ENCODE peak calls at places on chromosomes 12 and 14, in four cellular contexts. P is PC-3, O is neural crest cell, U is OCI-LY7. I is an unnamed sample.
A peak's percentile ranks its signal among the peaks of the same experiment; 100 is the strongest.

GRCh38 chr12:49232940-49233841 is 31.7 kb upstream of the TUBA1C start:
- DNase-seq in U (no peak), O (peak; percentile 64), P (no peak), I (no peak)

GRCh38 chr12:96501139-96501741 is 11.9 kb downstream of the CFAP54 start:
- DNase-seq in U (peak; percentile 66), O (no peak), P (peak; percentile 85), I (no peak)

GRCh38 chr14:89171168-89171567 is 245.9 kb downstream of the FOXN3 start:
- DNase-seq in P (no peak), U (no peak), O (no peak), I (no peak)

GRCh38 chr14:86057018-86057667 is 527.2 kb downstream of the FLRT2 start:
- DNase-seq in U (peak; percentile 22), P (peak; percentile 36), O (peak; percentile 36), I (no peak)

GRCh38 chr12:110649341-110649847 is 35.5 kb downstream of the TCTN1 start:
- DNase-seq in O (no peak), P (no peak), U (peak; percentile 56), I (no peak)

GRCh38 chr14:62743569-62743968 is 301.7 kb downstream of the KCNH5 start:
- DNase-seq in P (no peak), U (no peak), O (no peak), I (no peak)

GRCh38 chr12:117439531-117440001 is 78.1 kb upstream of the NOS1 start:
- DNase-seq in U (no peak), P (no peak), O (no peak), I (no peak)

GRCh38 chr12:5556033-5556614 is 124.2 kb downstream of the NTF3 start:
- DNase-seq in U (peak; percentile 53), P (peak; percentile 2), O (peak; percentile 18), I (no peak)

GRCh38 chr12:32069071-32069470 is 37.6 kb upstream of the BICD1 start:
- DNase-seq in P (no peak), O (no peak), U (no peak), I (no peak)

GRCh38 chr12:91685917-91686316 is 459.7 kb downstream of the BTG1 start:
- DNase-seq in O (no peak), U (no peak), P (peak; percentile 85), I (no peak)

GRCh38 chr14:38342803-38343202 is 86.9 kb upstream of the CLEC14A start:
- DNase-seq in U (no peak), O (no peak), P (peak; percentile 89), I (no peak)

GRCh38 chr14:55835985-55836384 is 256.0 kb downstream of the KTN1 start:
- DNase-seq in P (no peak), U (no peak), O (no peak), I (no peak)

GRCh38 chr12:13686243-13686642 is 295.2 kb downstream of the GRIN2B start:
- DNase-seq in O (no peak), P (no peak), U (no peak), I (no peak)

GRCh38 chr12:42865282-42865681 is 275.7 kb upstream of the PRICKLE1 start:
- DNase-seq in O (no peak), U (no peak), P (peak; percentile 90), I (no peak)

GRCh38 chr12:83261998-83262397 is 575.3 kb downstream of the TMTC2 start:
- DNase-seq in O (no peak), P (peak; percentile 38), U (no peak), I (no peak)
- TF ChIP-seq CTCF in O (peak; percentile 26), P (peak; percentile 61), U (peak; percentile 18), I (no peak)

GRCh38 chr12:52221912-52222457 is 11.1 kb upstream of the KRT7 start:
- DNase-seq in O (peak; percentile 65), P (peak; percentile 82), U (peak; percentile 48), I (peak; percentile 19)
- TF ChIP-seq CTCF in O (peak; percentile 56), P (peak; percentile 76), U (peak; percentile 72), I (peak; percentile 50)

GRCh38 chr12:51890135-51890464 is 2.2 kb downstream of the ANKRD33 start:
- DNase-seq in O (no peak), P (no peak), U (no peak), I (no peak)

GRCh38 chr12:51887476-51888315 is at the start of gene ANKRD33:
- DNase-seq in O (peak; percentile 66), P (no peak), U (no peak), I (no peak)

GRCh38 chr12:51890511-51891171 is 2.7 kb downstream of the ANKRD33 start:
- DNase-seq in U (no peak), P (no peak), O (no peak), I (no peak)

GRCh38 chr12:51888316-51889215 is 663 bp downstream of the ANKRD33 start:
- DNase-seq in O (no peak), P (no peak), U (no peak), I (no peak)

DNA sequence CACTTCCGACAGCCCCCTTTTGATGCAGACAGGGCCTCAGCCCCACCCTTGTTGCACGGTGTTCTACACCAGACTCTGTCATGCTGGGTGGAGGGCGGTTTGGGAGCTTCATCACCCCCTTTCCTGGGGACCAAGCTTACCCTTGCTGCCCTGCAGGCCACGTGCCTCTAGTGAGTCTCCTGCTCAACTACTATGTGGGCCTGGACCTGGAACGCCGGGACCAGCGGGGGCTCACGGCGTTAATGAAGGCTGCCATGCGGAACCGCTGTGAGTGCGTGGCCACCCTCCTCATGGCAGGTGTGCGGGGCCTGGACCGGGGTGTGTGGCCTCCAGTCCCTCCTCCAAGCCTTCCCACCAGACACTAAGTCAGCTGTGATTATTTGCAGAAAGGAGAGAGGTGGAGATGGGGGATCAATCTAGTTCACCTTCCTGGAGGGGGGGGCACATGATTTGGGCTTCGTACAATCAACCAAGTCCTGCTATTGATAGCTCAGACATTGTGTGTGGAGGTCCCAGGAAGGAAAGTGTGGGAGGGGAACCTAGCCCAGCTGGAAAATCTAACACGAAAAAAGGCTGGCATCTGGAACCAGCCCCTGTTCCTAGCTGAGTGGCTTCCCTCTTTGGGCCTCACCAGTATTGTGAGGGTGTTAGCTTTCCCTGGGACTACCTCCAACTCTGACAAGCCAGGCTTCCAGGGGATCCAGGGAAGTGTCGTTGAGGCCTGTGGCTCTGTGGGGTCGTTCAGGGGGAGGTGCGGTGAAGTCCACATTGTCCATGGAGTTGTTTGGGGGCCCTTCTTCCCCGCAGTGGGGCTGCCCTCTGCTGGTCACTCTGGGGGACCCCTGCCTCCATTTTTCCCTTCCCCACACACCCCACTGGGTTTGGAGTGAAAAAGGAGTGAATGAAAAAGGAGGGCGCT is 1.6 kb downstream of the ANKRD33 start:
- DNase-seq in P (no peak), O (no peak), U (no peak), I (no peak)
- TF ChIP-seq CTCF in P (peak; percentile 40), O (peak; percentile 26), U (peak; percentile 54), I (no peak)

DNA sequence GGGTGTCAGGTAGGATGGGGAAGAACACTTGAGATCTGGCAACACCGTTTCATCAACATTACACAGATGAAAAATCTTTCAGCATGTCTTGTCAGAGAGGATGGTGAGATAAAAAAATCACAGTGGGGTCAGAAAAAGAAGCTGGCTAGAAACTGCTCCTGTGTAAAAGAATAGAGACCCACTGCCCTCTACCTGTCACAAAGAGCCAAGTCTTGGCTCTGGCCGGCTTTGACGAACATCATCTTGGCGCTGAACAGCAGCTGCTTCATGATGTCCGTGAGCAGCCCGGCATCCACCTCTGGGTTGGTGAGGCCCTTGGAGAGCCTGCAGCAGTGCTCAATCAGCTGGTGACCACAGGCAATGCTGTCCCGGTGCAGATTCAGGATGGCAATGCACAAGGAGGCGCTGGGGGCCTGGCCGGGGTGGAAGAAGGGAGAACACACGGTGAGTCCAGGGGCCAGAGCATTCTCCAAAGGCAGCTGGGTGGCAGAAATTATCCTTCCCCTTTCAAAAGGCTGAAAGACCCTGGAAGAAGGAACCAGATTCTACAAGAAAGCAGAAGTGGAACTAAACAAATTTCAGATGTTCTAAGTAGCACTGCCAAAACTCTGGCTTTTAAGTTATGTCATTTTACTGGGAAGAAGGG is 50.2 kb downstream of the ZFYVE26 start:
- DNase-seq in O (no peak), U (peak; percentile 13), P (no peak), I (no peak)
- TF ChIP-seq CTCF in O (no peak), U (no peak), P (peak; percentile 30), I (no peak)

GRCh38 chr14:73055251-73055650 is 3.1 kb upstream of the RBM25 start:
- DNase-seq in U (no peak), O (no peak), P (no peak), I (no peak)

GRCh38 chr14:73058923-73059311 is 583 bp downstream of the RBM25 start:
- DNase-seq in U (peak; percentile 31), P (peak; percentile 45), O (no peak), I (peak; percentile 56)

GRCh38 chr14:73059326-73059725 is 992 bp downstream of the RBM25 start:
- DNase-seq in P (no peak), O (no peak), U (peak; percentile 16), I (no peak)

GRCh38 chr14:73057939-73058223 is 453 bp upstream of the RBM25 start:
- DNase-seq in O (no peak), P (no peak), U (no peak), I (no peak)

GRCh38 chr14:73058224-73058922 is at the start of gene RBM25:
- DNase-seq in O (peak; percentile 94), U (peak; percentile 99), P (peak; percentile 99), I (peak; percentile 95)
- TF ChIP-seq CTCF in O (no peak), U (no peak), P (no peak), I (peak; percentile 13)

I was measured in GM13977.